ENCODE peak calls at places on chromosomes 4 and X, in seven cellular contexts. J, F, O, G, U, W and A are unnamed samples.

GRCh38 chrX:53494427-53494826 is 60.3 kb upstream of the HSD17B10 start:
- DNase-seq in U (no peak), F (peak), W (no peak), G (no peak), O (no peak), J (no peak), A (no peak)

GRCh38 chrX:1824855-1825254 is 210.0 kb downstream of the ASMT start:
- DNase-seq in O (no peak), J (no peak), W (no peak), G (no peak), F (no peak), U (no peak), A (no peak)

GRCh38 chr4:62320612-62321011 is 1120.5 kb downstream of the ADGRL3 start:
- DNase-seq in U (no peak), G (no peak), W (no peak), F (no peak), J (no peak), O (no peak), A (no peak)

GRCh38 chr4:85707591-85707990 is 232.6 kb downstream of the ARHGAP24 start:
- DNase-seq in U (no peak), J (peak), F (no peak), G (no peak), O (no peak), W (no peak), A (peak)

GRCh38 chrX:84047339-84047738 is 140.7 kb downstream of the RPS6KA6 start:
- DNase-seq in J (no peak), F (no peak), G (no peak), U (no peak), W (no peak), O (no peak), A (no peak)

GRCh38 chr4:150078041-150078995 is at the start of gene DCLK2:
- DNase-seq in F (peak), O (peak), W (peak), U (peak), G (peak), J (peak), A (peak)

GRCh38 chrX:3712080-3712869 is 1.2 kb downstream of the PRKX start:
- DNase-seq in O (peak), W (peak), J (peak), G (no peak), U (no peak), F (peak), A (no peak)

GRCh38 chr4:184596617-184597185 is 52.5 kb downstream of the CASP3 start:
- DNase-seq in W (peak), U (no peak), J (no peak), O (no peak), G (no peak), F (peak), A (no peak)

GRCh38 chr4:89868999-89869589 is 25.6 kb upstream of the MMRN1 start:
- DNase-seq in U (no peak), O (no peak), J (peak), F (no peak), W (peak), G (no peak), A (no peak)

GRCh38 chr4:103204114-103204513 is 6.0 kb upstream of the CENPE start:
- DNase-seq in U (no peak), G (no peak), W (peak), F (no peak), O (no peak), J (peak), A (no peak)

GRCh38 chr4:103201724-103202123 is 3.6 kb upstream of the CENPE start:
- DNase-seq in U (no peak), F (no peak), O (no peak), J (no peak), W (no peak), G (no peak), A (no peak)

GRCh38 chr4:103207673-103208072 is 9.5 kb upstream of the CENPE start:
- DNase-seq in F (peak), J (no peak), O (no peak), G (no peak), U (no peak), W (no peak), A (no peak)
- TF ChIP-seq CTCF in F (peak), J (peak), O (no peak), G (no peak), U (no peak), W (no peak), A (no peak)

GRCh38 chrX:39935414-39936064 is 162.2 kb downstream of the BCOR start:
- DNase-seq in F (no peak), G (no peak), J (no peak), W (no peak), O (no peak), U (no peak), A (no peak)
- TF ChIP-seq CTCF in F (no peak), G (no peak), J (no peak), W (no peak), O (no peak), U (no peak), A (no peak)

DNA sequence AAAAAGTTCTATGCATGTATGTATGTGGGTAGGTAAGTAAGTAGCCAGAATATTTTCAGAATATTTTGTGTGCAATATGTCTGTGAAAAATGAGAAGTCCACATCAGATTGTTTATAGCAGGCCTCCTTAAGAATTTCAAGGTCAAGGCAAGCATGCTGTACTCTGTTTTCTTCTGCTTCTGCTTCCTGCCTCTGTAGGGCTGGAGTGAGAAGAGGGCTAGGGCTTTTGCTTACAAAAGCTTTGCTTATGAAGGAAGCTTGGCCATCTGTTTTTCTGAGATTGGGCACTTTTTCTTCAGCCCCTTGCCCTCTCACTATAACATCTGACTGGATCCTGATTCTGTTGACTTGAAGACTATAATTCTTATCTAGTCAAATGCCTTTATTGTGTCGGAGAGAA is 150.4 kb downstream of the EMCN start:
- DNase-seq in G (peak), W (no peak), U (no peak), O (no peak), F (no peak), J (no peak), A (no peak)
- TF ChIP-seq CTCF in G (no peak), W (no peak), U (no peak), O (no peak), F (no peak), J (no peak), A (no peak)

GRCh38 chr4:156620786-156621185 is 350.8 kb downstream of the PDGFC start:
- DNase-seq in U (no peak), O (no peak), J (no peak), F (no peak), G (no peak), W (no peak), A (no peak)
- TF ChIP-seq CTCF in U (no peak), O (no peak), J (no peak), F (no peak), G (no peak), W (no peak), A (no peak)

DNA sequence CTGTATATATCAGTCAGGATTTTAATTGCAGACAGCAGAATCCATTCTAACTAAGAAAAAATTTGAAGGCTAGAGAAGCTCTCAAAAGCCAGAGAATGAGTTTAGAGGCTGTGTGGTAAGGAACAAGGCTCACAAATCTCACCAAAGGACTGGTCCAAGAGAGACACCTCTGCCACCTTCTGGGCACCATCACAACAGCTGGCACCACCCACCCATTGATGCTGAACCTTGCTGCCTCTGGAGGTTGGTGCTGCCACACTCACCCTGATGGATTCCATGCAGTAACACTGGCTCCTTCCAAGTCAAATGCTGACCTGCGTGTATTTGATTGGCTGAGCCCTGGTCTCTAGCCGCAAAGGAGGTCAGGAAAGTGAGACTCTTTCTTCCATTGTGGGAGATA is 100.8 kb downstream of the BEND2 start:
- DNase-seq in U (no peak), J (no peak), G (no peak), O (peak), F (no peak), W (no peak), A (no peak)
- TF ChIP-seq CTCF in U (no peak), J (no peak), G (no peak), O (no peak), F (no peak), W (no peak), A (no peak)

GRCh38 chr4:73252001-73252400 is 6.6 kb downstream of the ANKRD17 start:
- DNase-seq in F (no peak), G (no peak), J (no peak), O (no peak), W (no peak), U (no peak), A (no peak)

GRCh38 chr4:73259552-73260140 is 1.0 kb upstream of the ANKRD17 start:
- DNase-seq in U (no peak), W (no peak), G (no peak), F (peak), O (peak), J (no peak), A (no peak)

GRCh38 chr4:73257995-73258667 is 467 bp downstream of the ANKRD17 start:
- DNase-seq in O (no peak), G (no peak), W (peak), F (peak), U (no peak), J (peak), A (peak)

GRCh38 chr4:73258668-73259551 is at the start of gene ANKRD17:
- DNase-seq in F (peak), U (peak), G (peak), W (peak), J (peak), O (peak), A (peak)

DNA sequence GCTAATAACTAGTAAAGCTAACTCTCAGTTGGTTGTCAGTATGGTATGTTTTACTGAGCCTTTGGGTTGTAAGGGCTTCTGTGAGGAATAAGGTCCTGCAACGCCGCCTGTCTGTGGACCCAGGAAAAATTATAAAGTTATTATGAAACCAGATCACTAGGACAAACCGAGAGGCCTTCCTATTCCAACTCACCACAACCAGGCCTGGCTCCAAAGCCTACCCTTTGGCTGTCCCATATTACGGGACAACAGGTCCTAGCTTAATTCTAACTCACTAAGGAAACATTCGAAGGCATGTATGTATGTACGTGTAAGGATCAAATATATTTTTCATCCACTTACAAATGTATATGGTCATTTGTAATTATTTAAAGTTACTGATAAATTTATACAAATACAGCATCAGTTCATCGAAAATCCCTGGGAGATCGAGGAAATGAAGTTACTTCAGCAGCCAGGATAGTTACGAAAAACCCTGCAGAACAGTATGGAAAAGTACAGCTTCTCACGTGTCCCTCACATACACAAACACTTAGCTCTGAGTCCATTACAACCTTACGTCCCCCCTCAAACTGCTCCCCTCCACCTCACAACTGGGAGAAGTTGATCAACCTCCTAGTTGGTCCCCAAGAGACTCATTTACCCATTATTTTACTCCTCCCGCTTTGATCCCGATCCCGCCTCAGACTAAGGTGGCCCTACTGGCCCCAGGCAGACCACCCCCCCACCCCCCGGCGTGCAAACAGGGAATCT is 1.2 kb downstream of the ANKRD17 start:
- DNase-seq in G (peak), F (peak), O (peak), J (peak), U (peak), W (peak), A (peak)
- TF ChIP-seq CTCF in G (peak), F (peak), O (peak), J (peak), U (peak), W (peak), A (peak)

DNA sequence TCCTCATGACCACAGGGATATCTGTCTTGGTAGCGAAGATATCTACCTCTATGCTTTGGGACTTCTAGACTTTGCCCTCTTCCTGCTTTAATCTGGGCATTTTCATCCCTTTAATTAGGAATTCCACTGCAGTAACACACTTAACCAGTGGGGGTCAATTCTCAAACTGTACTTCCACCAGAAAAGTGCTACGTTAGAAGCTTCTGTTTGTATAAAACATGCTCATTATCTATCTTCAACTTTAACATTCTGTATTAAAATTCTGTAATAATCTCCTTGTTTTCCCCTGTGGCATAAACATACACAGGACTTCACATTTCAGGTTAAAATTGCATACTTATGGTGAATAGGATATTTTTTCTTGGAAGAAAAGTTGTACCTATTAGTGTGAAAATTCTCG is 105.6 kb downstream of the AMMECR1 start:
- DNase-seq in G (no peak), W (no peak), O (no peak), F (no peak), U (no peak), J (no peak), A (no peak)
- TF ChIP-seq CTCF in G (no peak), W (peak), O (no peak), F (no peak), U (no peak), J (no peak), A (no peak)